ENCODE peak calls at places on chromosomes 13 and 19, in five cellular contexts. One of them, this sample, is unnamed.

GRCh38 chr13:93004919-93005318 is 221.7 kb upstream of the GPC6 start:
- DNase-seq in stimulated activated CD8-positive, alpha-beta memory T cell treated with anti-CD3 and anti-CD28 coated beads, Interleukin-7, amount 100 ng/mL, for 48 hours: no peak
- DNase-seq in left ventricle myocardium inferior: no peak
- DNase-seq in GM19239: no peak
- DNase-seq in GOT3: no peak
- DNase-seq in this sample: no peak

GRCh38 chr19:38213911-38214625 is 10.0 kb downstream of the DPF1 start:
- DNase-seq in left ventricle myocardium inferior: no peak
- DNase-seq in stimulated activated CD8-positive, alpha-beta memory T cell treated with anti-CD3 and anti-CD28 coated beads, Interleukin-7, amount 100 ng/mL, for 48 hours: peak
- DNase-seq in GM19239: peak
- DNase-seq in GOT3: peak
- DNase-seq in this sample: peak

GRCh38 chr13:51818771-51819511 is 15.0 kb upstream of the DHRS12 start:
- DNase-seq in GOT3: no peak
- DNase-seq in stimulated activated CD8-positive, alpha-beta memory T cell treated with anti-CD3 and anti-CD28 coated beads, Interleukin-7, amount 100 ng/mL, for 48 hours: no peak
- DNase-seq in GM19239: no peak
- DNase-seq in left ventricle myocardium inferior: no peak
- DNase-seq in this sample: no peak

GRCh38 chr13:101144808-101145419 is 271.4 kb downstream of the NALCN start:
- DNase-seq in stimulated activated CD8-positive, alpha-beta memory T cell treated with anti-CD3 and anti-CD28 coated beads, Interleukin-7, amount 100 ng/mL, for 48 hours: no peak
- DNase-seq in GM19239: peak
- DNase-seq in GOT3: no peak
- DNase-seq in left ventricle myocardium inferior: no peak
- DNase-seq in this sample: peak

GRCh38 chr19:10690351-10690781 is 10.9 kb upstream of the QTRT1 start:
- DNase-seq in left ventricle myocardium inferior: no peak
- DNase-seq in GM19239: no peak
- DNase-seq in GOT3: no peak
- DNase-seq in stimulated activated CD8-positive, alpha-beta memory T cell treated with anti-CD3 and anti-CD28 coated beads, Interleukin-7, amount 100 ng/mL, for 48 hours: no peak
- DNase-seq in this sample: no peak

GRCh38 chr13:30739646-30740642 is 4.6 kb downstream of the ALOX5AP start:
- DNase-seq in left ventricle myocardium inferior: no peak
- DNase-seq in GM19239: no peak
- DNase-seq in stimulated activated CD8-positive, alpha-beta memory T cell treated with anti-CD3 and anti-CD28 coated beads, Interleukin-7, amount 100 ng/mL, for 48 hours: no peak
- DNase-seq in GOT3: no peak
- DNase-seq in this sample: peak

GRCh38 chr13:50129923-50130685 is 114.9 kb downstream of the KCNRG start:
- DNase-seq in left ventricle myocardium inferior: peak
- DNase-seq in GM19239: no peak
- DNase-seq in stimulated activated CD8-positive, alpha-beta memory T cell treated with anti-CD3 and anti-CD28 coated beads, Interleukin-7, amount 100 ng/mL, for 48 hours: no peak
- DNase-seq in GOT3: no peak
- DNase-seq in this sample: no peak

GRCh38 chr13:34277971-34278370 is 460.0 kb downstream of the RFC3 start:
- DNase-seq in GOT3: no peak
- DNase-seq in GM19239: no peak
- DNase-seq in left ventricle myocardium inferior: no peak
- DNase-seq in stimulated activated CD8-positive, alpha-beta memory T cell treated with anti-CD3 and anti-CD28 coated beads, Interleukin-7, amount 100 ng/mL, for 48 hours: no peak
- DNase-seq in this sample: no peak

GRCh38 chr13:64074989-64075474 is 2659.4 kb upstream of the PCDH20 start:
- DNase-seq in GOT3: no peak
- DNase-seq in left ventricle myocardium inferior: no peak
- DNase-seq in stimulated activated CD8-positive, alpha-beta memory T cell treated with anti-CD3 and anti-CD28 coated beads, Interleukin-7, amount 100 ng/mL, for 48 hours: no peak
- DNase-seq in GM19239: no peak
- DNase-seq in this sample: no peak

GRCh38 chr13:24043590-24044350 is 116.8 kb upstream of the SPATA13 start:
- DNase-seq in GM19239: no peak
- DNase-seq in stimulated activated CD8-positive, alpha-beta memory T cell treated with anti-CD3 and anti-CD28 coated beads, Interleukin-7, amount 100 ng/mL, for 48 hours: no peak
- DNase-seq in GOT3: no peak
- DNase-seq in left ventricle myocardium inferior: no peak
- DNase-seq in this sample: no peak

GRCh38 chr19:45872095-45872919 is 8.2 kb downstream of the FOXA3 start:
- DNase-seq in left ventricle myocardium inferior: no peak
- DNase-seq in GOT3: no peak
- DNase-seq in stimulated activated CD8-positive, alpha-beta memory T cell treated with anti-CD3 and anti-CD28 coated beads, Interleukin-7, amount 100 ng/mL, for 48 hours: no peak
- DNase-seq in GM19239: no peak
- DNase-seq in this sample: no peak

GRCh38 chr13:112877496-112877895 is 91.5 kb upstream of the MCF2L start:
- DNase-seq in stimulated activated CD8-positive, alpha-beta memory T cell treated with anti-CD3 and anti-CD28 coated beads, Interleukin-7, amount 100 ng/mL, for 48 hours: no peak
- DNase-seq in left ventricle myocardium inferior: peak
- DNase-seq in GOT3: no peak
- DNase-seq in GM19239: no peak
- DNase-seq in this sample: no peak

GRCh38 chr13:40026174-40026585 is 370.7 kb downstream of the COG6 start:
- DNase-seq in GOT3: no peak
- DNase-seq in left ventricle myocardium inferior: no peak
- DNase-seq in stimulated activated CD8-positive, alpha-beta memory T cell treated with anti-CD3 and anti-CD28 coated beads, Interleukin-7, amount 100 ng/mL, for 48 hours: peak
- DNase-seq in GM19239: peak
- DNase-seq in this sample: peak

GRCh38 chr13:101309014-101309619 is 107.2 kb downstream of the NALCN start:
- DNase-seq in GM19239: no peak
- DNase-seq in left ventricle myocardium inferior: no peak
- DNase-seq in stimulated activated CD8-positive, alpha-beta memory T cell treated with anti-CD3 and anti-CD28 coated beads, Interleukin-7, amount 100 ng/mL, for 48 hours: no peak
- DNase-seq in GOT3: no peak
- DNase-seq in this sample: no peak

GRCh38 chr13:113881614-113882265 is 17.9 kb upstream of the GAS6 start:
- DNase-seq in GOT3: no peak
- DNase-seq in GM19239: no peak
- DNase-seq in left ventricle myocardium inferior: no peak
- DNase-seq in stimulated activated CD8-positive, alpha-beta memory T cell treated with anti-CD3 and anti-CD28 coated beads, Interleukin-7, amount 100 ng/mL, for 48 hours: no peak
- DNase-seq in this sample: no peak

GRCh38 chr13:42109957-42110356 is 61.5 kb downstream of the DGKH start:
- DNase-seq in left ventricle myocardium inferior: no peak
- DNase-seq in GM19239: no peak
- DNase-seq in stimulated activated CD8-positive, alpha-beta memory T cell treated with anti-CD3 and anti-CD28 coated beads, Interleukin-7, amount 100 ng/mL, for 48 hours: no peak
- DNase-seq in GOT3: no peak
- DNase-seq in this sample: no peak

GRCh38 chr13:113930711-113931637 is 42.9 kb downstream of the C13orf46 start:
- DNase-seq in stimulated activated CD8-positive, alpha-beta memory T cell treated with anti-CD3 and anti-CD28 coated beads, Interleukin-7, amount 100 ng/mL, for 48 hours: peak
- DNase-seq in GOT3: no peak
- DNase-seq in left ventricle myocardium inferior: no peak
- DNase-seq in GM19239: no peak
- DNase-seq in this sample: peak

GRCh38 chr13:99267927-99268326 is 9.7 kb upstream of the GPR18 start:
- DNase-seq in GOT3: no peak
- DNase-seq in left ventricle myocardium inferior: no peak
- DNase-seq in GM19239: no peak
- DNase-seq in stimulated activated CD8-positive, alpha-beta memory T cell treated with anti-CD3 and anti-CD28 coated beads, Interleukin-7, amount 100 ng/mL, for 48 hours: no peak
- DNase-seq in this sample: no peak

This sample was measured in GM10248.